ENCODE peak calls at places on chromosomes 7 and 10, in five cellular contexts. B, H, E, Y and W are unnamed samples.

GRCh38 chr7:51082940-51083533 is 233.6 kb downstream of the COBL start:
- DNase-seq in B (no peak), H (no peak), E (no peak), Y (no peak), W (no peak)

GRCh38 chr10:23630880-23631279 is 192.0 kb downstream of the OTUD1 start:
- DNase-seq in B (no peak), H (no peak), E (no peak), Y (no peak), W (no peak)

GRCh38 chr10:65838811-65839210 is 1087.0 kb upstream of the LRRTM3 start:
- DNase-seq in B (no peak), H (no peak), E (no peak), Y (no peak), W (no peak)

GRCh38 chr10:24622781-24623301 is 100.8 kb downstream of the ARHGAP21 start:
- DNase-seq in B (no peak), H (no peak), E (no peak), Y (no peak), W (no peak)

GRCh38 chr10:121669010-121669366 is 70.7 kb upstream of the FGFR2 start:
- DNase-seq in B (no peak), H (no peak), E (no peak), Y (no peak), W (no peak)

GRCh38 chr7:130912086-130912909 is 178.3 kb upstream of the KLF14 start:
- DNase-seq in B (no peak), H (no peak), E (no peak), Y (peak; percentile 69), W (peak; percentile 66)

GRCh38 chr7:22860784-22861482 is 38.3 kb upstream of the TOMM7 start:
- DNase-seq in B (no peak), H (peak; percentile 58), E (no peak), Y (peak; percentile 13), W (peak; percentile 51)

GRCh38 chr7:142602756-142603155 is 146.5 kb upstream of the PRSS1 start:
- DNase-seq in B (no peak), H (no peak), E (no peak), Y (no peak), W (no peak)

GRCh38 chr10:98251399-98251798 is 16.6 kb downstream of the LOXL4 start:
- DNase-seq in B (no peak), H (no peak), E (no peak), Y (no peak), W (no peak)

GRCh38 chr7:154998481-154998880 is 4.4 kb downstream of the PAXIP1 start:
- DNase-seq in B (no peak), H (no peak), E (no peak), Y (no peak), W (no peak)

GRCh38 chr10:117989962-117990361 is 56.8 kb downstream of the RAB11FIP2 start:
- DNase-seq in B (no peak), H (no peak), E (no peak), Y (no peak), W (no peak)

GRCh38 chr7:123624527-123625183 is 23.0 kb downstream of the ASB15 start:
- DNase-seq in B (peak; percentile 36), H (peak; percentile 93), E (peak; percentile 25), Y (peak; percentile 47), W (peak; percentile 48)

GRCh38 chr7:50312589-50313162 is 8.2 kb downstream of the IKZF1 start:
- DNase-seq in B (no peak), H (no peak), E (no peak), Y (no peak), W (no peak)

GRCh38 chr10:11403116-11403515 is 208.3 kb downstream of the USP6NL start:
- DNase-seq in B (no peak), H (no peak), E (no peak), Y (no peak), W (no peak)

GRCh38 chr10:86945361-86946214 is 11.8 kb downstream of the MMRN2 start:
- DNase-seq in B (peak; percentile 53), H (no peak), E (no peak), Y (peak; percentile 44), W (peak; percentile 56)

GRCh38 chr10:112215342-112215774 is 31.8 kb upstream of the GPAM start:
- DNase-seq in B (no peak), H (no peak), E (no peak), Y (peak; percentile 72), W (no peak)

GRCh38 chr7:18803880-18804279 is 308.3 kb downstream of the HDAC9 start:
- DNase-seq in B (no peak), H (no peak), E (no peak), Y (no peak), W (no peak)

GRCh38 chr10:102744374-102745051 is 765 bp downstream of the WBP1L start:
- DNase-seq in B (no peak), H (peak; percentile 47), E (no peak), Y (no peak), W (no peak)

GRCh38 chr10:88781206-88781605 is 21.3 kb upstream of the LIPM start:
- DNase-seq in B (no peak), H (no peak), E (no peak), Y (no peak), W (no peak)

GRCh38 chr10:108653466-108653865 is 1269.8 kb downstream of the XPNPEP1 start:
- DNase-seq in B (no peak), H (no peak), E (no peak), Y (no peak), W (no peak)

GRCh38 chr10:77716943-77717735 is 79.5 kb upstream of the KCNMA1 start:
- DNase-seq in B (no peak), H (no peak), E (no peak), Y (no peak), W (no peak)
- TF ChIP-seq HDAC2 in B (no peak), H (no peak), E (no peak), Y (no peak), W (no peak)

DNA sequence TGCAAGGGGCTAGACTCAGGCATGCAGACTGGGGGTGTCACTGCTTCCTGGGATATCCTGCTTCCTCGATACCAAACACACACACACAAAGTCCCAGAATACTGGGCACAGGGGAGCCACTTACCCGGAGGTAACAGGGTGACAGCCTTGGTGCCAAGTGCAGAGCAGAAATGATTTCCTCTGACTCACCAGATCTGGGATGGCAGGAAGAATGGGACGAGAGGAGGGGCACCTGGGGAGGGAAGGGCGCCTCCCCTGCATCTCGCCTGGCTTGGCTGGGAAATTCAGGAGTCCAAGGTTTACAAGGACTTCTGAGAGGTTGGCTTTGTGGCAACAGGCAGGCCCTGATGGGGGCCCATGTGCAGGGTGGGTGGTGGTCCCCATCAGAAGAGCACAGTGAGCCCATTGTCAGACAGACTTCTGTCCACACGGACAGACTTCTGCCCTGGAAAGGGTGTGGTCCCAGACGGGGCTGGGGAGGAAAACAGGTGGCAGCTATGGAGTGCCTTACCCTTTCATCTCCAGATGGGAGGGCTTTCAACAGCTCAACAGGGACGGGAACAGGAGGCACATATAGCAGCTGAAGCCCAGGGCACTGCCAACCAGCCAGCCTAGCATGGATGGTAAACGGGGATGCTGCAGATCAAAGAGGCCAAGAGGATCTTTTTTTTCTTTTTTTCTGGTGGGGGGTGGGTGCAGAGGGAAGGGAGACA is 9.7 kb upstream of the CCL24 start:
- DNase-seq in B (no peak), H (no peak), E (no peak), Y (no peak), W (no peak)
- TF ChIP-seq RFX5 in B (no peak), H (no peak), E (no peak), Y (no peak), W (no peak)

GRCh38 chr10:104642311-104643022 is 1.4 kb downstream of the SORCS3 start:
- DNase-seq in B (peak; percentile 66), H (peak; percentile 11), E (no peak), Y (peak; percentile 28), W (peak; percentile 65)
- TF ChIP-seq MAX in B (peak; percentile 98), H (no peak), E (no peak), Y (peak; percentile 54), W (peak; percentile 79)

GRCh38 chr10:67487906-67488619 is 207.9 kb downstream of the CTNNA3 start:
- DNase-seq in B (no peak), H (no peak), E (no peak), Y (no peak), W (no peak)

GRCh38 chr10:67487199-67487598 is 208.8 kb downstream of the CTNNA3 start:
- DNase-seq in B (no peak), H (no peak), E (no peak), Y (no peak), W (no peak)

DNA sequence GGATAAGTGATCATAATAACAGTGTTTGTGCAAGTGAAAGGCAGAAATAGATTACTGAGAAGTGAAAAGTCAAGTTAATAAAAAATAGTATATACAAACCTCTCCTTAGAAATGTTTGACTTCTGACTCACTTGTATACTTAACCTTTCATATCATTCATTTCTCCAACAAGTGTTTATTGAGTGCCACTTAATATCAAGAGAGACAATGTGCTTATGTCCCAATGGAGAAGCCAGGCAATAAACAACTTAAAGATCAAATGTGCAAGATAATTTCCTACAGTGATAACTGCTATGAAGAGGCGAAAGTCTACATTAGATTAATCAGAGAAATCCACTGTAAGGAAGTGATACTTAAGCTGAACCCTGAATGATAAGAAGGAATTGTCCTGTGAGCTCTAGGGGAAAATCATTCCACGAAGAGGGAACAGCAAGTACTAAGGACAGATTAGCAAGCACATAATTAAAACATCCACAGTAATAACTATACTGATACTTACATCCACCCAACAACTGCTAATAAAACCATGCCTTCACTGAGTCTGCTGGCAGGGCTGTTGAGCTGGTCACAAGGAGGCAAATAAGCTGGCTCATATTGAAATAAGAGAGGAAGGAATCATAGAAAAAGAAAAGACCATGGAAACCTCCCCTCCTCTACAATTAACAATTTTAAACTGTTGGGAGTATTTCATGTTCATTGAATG is 203.5 kb downstream of the CTNNA3 start:
- DNase-seq in B (no peak), H (no peak), E (no peak), Y (no peak), W (peak; percentile 3)
- TF ChIP-seq HDAC2 in B (no peak), H (no peak), E (no peak), Y (no peak), W (no peak)

DNA sequence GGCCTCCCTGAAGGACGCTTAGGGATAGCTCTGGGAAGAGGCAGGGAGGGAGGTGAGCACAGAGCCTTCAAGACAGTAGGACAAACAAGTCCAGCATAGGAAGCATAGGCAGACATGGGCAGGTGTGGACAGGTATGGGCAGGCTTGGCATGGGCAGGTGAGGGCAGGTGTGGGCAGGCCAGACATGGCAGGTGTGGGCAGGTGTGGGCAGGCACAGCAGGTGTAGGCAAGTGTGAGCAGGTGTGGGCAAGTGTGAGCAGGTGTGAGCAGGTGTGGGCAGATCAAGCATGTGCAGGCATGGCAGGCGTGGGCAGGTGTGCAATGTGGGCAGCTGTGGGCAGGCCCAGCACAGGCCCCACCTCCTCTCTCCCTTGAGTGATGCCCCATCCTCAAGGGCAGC is 148.8 kb upstream of the ZMIZ1 start:
- DNase-seq in B (no peak), H (no peak), E (no peak), Y (no peak), W (no peak)
- TF ChIP-seq RFX5 in B (no peak), H (no peak), E (no peak), Y (no peak), W (no peak)

GRCh38 chr10:12973149-12973718 is 28.3 kb downstream of the CCDC3 start:
- DNase-seq in B (no peak), H (no peak), E (no peak), Y (no peak), W (no peak)
- TF ChIP-seq MAX in B (peak; percentile 25), H (no peak), E (no peak), Y (no peak), W (no peak)